ENCODE peak calls at places on chromosome 19, in eight cellular contexts. L, P, V, K, W, S, R and E are unnamed samples. For H3K9me3, the result is how much of the 10 kb centered on the place peaks cover.

GRCh38 chr19:46621191-46622117 is 3.4 kb downstream of the PTGIR start:
- DNase-seq in L (no peak), P (no peak), V (peak), K (no peak), W (no peak), S (no peak), R (peak), E (no peak)

GRCh38 chr19:14475251-14476073 is at the start of gene PTGER1:
- DNase-seq in L (no peak), P (no peak), V (no peak), K (peak), W (no peak), S (no peak), R (peak), E (no peak)

GRCh38 chr19:17846146-17846545 is 1.6 kb downstream of the JAK3 start:
- DNase-seq in L (no peak), P (no peak), V (no peak), K (peak), W (no peak), S (no peak), R (no peak), E (no peak)

GRCh38 chr19:1247747-1248453 is 483 bp upstream of the MIDN start:
- DNase-seq in L (peak), P (peak), V (peak), K (peak), W (peak), S (peak), R (peak), E (no peak)

GRCh38 chr19:3343619-3344502 is 22.5 kb upstream of the NFIC start:
- DNase-seq in L (peak), P (peak), V (peak), K (no peak), W (peak), S (peak), R (no peak), E (no peak)

GRCh38 chr19:21587549-21587948 is 82.1 kb downstream of the ZNF429 start:
- DNase-seq in L (no peak), P (no peak), V (no peak), K (no peak), W (no peak), S (no peak), R (no peak), E (no peak)

GRCh38 chr19:54262066-54262465 is 5.0 kb upstream of the LILRB5 start:
- DNase-seq in L (no peak), P (no peak), V (no peak), K (no peak), W (no peak), S (no peak), R (no peak), E (no peak)

GRCh38 chr19:31537136-31537535 is 187.9 kb upstream of the TSHZ3 start:
- DNase-seq in L (no peak), P (no peak), V (no peak), K (no peak), W (no peak), S (no peak), R (no peak), E (no peak)

GRCh38 chr19:37738371-37738770 is 18.8 kb upstream of the ZNF607 start:
- DNase-seq in L (no peak), P (no peak), V (no peak), K (no peak), W (no peak), S (no peak), R (no peak), E (no peak)

GRCh38 chr19:2027361-2027760 is 11.8 kb upstream of the BTBD2 start:
- DNase-seq in L (no peak), P (no peak), V (no peak), K (no peak), W (no peak), S (no peak), R (no peak), E (no peak)

GRCh38 chr19:53612762-53613526 is 18.9 kb upstream of the DPRX start:
- DNase-seq in L (no peak), P (no peak), V (no peak), K (no peak), W (no peak), S (no peak), R (peak), E (peak)

GRCh38 chr19:10299545-10300458 is 9.8 kb downstream of the ZGLP1 start:
- DNase-seq in L (no peak), P (no peak), V (no peak), K (no peak), W (no peak), S (no peak), R (no peak), E (no peak)

GRCh38 chr19:1003283-1003682 is 3.1 kb downstream of the GRIN3B start:
- DNase-seq in L (no peak), P (no peak), V (no peak), K (no peak), W (no peak), S (no peak), R (no peak), E (no peak)

GRCh38 chr19:5356428-5356827 is 15.8 kb upstream of the PTPRS start:
- DNase-seq in L (no peak), P (no peak), V (no peak), K (no peak), W (no peak), S (no peak), R (peak), E (no peak)

GRCh38 chr19:13238891-13239534 is 88.8 kb downstream of the IER2 start:
- DNase-seq in L (no peak), P (no peak), V (no peak), K (no peak), W (no peak), S (no peak), R (no peak), E (no peak)

GRCh38 chr19:5289060-5289990 is 51.3 kb downstream of the PTPRS start:
- DNase-seq in L (no peak), P (no peak), V (no peak), K (no peak), W (no peak), S (no peak), R (peak), E (no peak)

GRCh38 chr19:2720777-2721569 is at the start of gene DIRAS1:
- DNase-seq in L (no peak), P (peak), V (no peak), K (no peak), W (no peak), S (no peak), R (peak), E (no peak)

DNA sequence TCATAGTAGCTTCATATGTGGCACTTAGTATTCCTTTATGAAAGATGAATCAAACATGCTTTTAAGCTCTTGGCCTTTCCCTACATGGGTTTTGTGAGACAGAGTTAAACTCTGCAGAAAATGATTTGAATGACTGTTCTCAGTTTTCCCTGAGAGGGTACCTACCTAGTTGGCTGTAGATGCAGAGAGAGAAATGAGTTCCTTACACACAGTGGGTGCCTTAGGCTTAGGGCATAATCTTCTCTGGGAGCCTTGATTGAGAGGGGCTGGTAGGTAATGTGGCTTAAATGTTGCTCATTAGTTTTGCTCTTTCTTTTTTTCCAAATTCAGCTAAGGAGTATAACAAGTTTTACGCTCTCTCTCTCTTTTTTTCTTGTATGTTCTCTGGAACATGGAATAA is 3.0 kb downstream of the URI1 start:
- DNase-seq in L (no peak), P (no peak), V (no peak), K (no peak), W (no peak), S (no peak), R (no peak), E (no peak)
- TF ChIP-seq CTCF in L (no peak), P (no peak), V (no peak), K (no peak), W (no peak), S (no peak), R (no peak), E (no peak)

GRCh38 chr19:51641648-51642047 is 5.0 kb downstream of the SIGLEC14 start:
- DNase-seq in L (no peak), P (no peak), V (no peak), K (no peak), W (no peak), S (no peak), R (no peak), E (no peak)
- H3K9me3 ChIP-seq in L (under half), P (under half), V (under half), K (under half), W (under half), S (under half), R (under half), E (under half)

GRCh38 chr19:18896421-18896841 is 473 bp upstream of the CERS1 start:
- DNase-seq in L (no peak), P (no peak), V (no peak), K (no peak), W (no peak), S (no peak), R (peak), E (no peak)

GRCh38 chr19:18895828-18896341 is at the start of gene CERS1:
- DNase-seq in L (no peak), P (no peak), V (no peak), K (no peak), W (no peak), S (no peak), R (peak), E (peak)

GRCh38 chr19:18894254-18895037 is 1.5 kb downstream of the CERS1 start:
- DNase-seq in L (no peak), P (no peak), V (no peak), K (no peak), W (no peak), S (no peak), R (peak), E (no peak)

GRCh38 chr19:18895038-18895827 is 725 bp downstream of the CERS1 start:
- DNase-seq in L (no peak), P (no peak), V (no peak), K (no peak), W (peak), S (no peak), R (peak), E (peak)

GRCh38 chr19:18893573-18894253 is 2.2 kb downstream of the CERS1 start:
- DNase-seq in L (no peak), P (no peak), V (no peak), K (no peak), W (no peak), S (no peak), R (no peak), E (no peak)
- H3K4me3 ChIP-seq in L (no peak), P (no peak), V (no peak), K (no peak), W (no peak), S (no peak), R (no peak), E (no peak)

GRCh38 chr19:55686311-55687050 is 11.5 kb downstream of the EPN1 start:
- DNase-seq in L (peak), P (no peak), V (peak), K (no peak), W (no peak), S (no peak), R (no peak), E (no peak)

GRCh38 chr19:55685776-55686175 is 10.8 kb downstream of the EPN1 start:
- DNase-seq in L (no peak), P (no peak), V (no peak), K (no peak), W (no peak), S (no peak), R (no peak), E (no peak)

GRCh38 chr19:55681131-55682087 is 6.4 kb downstream of the EPN1 start:
- DNase-seq in L (no peak), P (no peak), V (no peak), K (no peak), W (no peak), S (no peak), R (no peak), E (no peak)

GRCh38 chr19:55684946-55685681 is 10.1 kb downstream of the EPN1 start:
- DNase-seq in L (no peak), P (no peak), V (peak), K (no peak), W (no peak), S (no peak), R (no peak), E (no peak)

GRCh38 chr19:55683449-55684261 is 8.6 kb downstream of the EPN1 start:
- DNase-seq in L (no peak), P (no peak), V (no peak), K (no peak), W (peak), S (peak), R (no peak), E (peak)
- TF ChIP-seq CTCF in L (no peak), P (no peak), V (no peak), K (no peak), W (no peak), S (no peak), R (no peak), E (no peak)

DNA sequence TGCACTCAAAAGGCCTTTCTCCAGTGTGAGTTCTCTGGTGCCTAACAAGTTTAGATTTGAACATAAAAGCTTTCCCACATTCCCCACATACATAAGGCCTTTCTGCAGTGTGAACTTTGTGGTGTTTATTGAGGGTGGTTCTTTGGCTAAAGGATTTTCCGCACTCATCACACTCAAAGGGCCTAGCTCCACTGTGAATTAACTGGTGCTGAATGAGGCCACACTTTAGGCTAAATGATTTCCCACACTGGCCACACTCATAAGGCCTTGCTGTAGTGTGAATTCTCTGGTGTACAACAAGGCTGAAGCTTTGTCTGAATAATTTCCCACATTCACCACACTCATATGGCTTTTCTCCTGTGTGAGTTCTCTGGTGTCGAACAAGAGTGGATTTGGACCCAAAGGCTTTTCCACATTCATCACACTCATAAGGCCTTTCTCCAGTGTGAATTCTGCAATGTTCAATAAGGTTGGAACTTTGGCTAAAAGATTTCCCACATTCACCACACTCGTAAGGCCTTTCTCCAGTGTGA is 6.2 kb downstream of the ZNF416 start:
- DNase-seq in L (no peak), P (no peak), V (no peak), K (no peak), W (no peak), S (no peak), R (no peak), E (no peak)
- H3K9me3 ChIP-seq in L (half or more), P (half or more), V (half or more), K (half or more), W (under half), S (half or more), R (under half), E (under half)